ENCODE peak calls at places on chromosomes 11 and 22, in four cellular contexts. N is K562, K is GM12878, H is HepG2. O is an unnamed sample.

GRCh38 chr11:45383229-45383628 is 97.1 kb upstream of the SYT13 start:
- DNase-seq in K (no peak), H (no peak), N (no peak), O (no peak)

GRCh38 chr22:35742342-35743100 is 24.8 kb downstream of the APOL5 start:
- DNase-seq in K (no peak), H (no peak), N (peak), O (peak)

GRCh38 chr11:77993902-77994301 is 566 bp downstream of the INTS4 start:
- DNase-seq in K (no peak), N (no peak), H (no peak), O (no peak)

GRCh38 chr22:35292786-35293185 is 6.9 kb upstream of the TOM1 start:
- DNase-seq in K (no peak), N (no peak), H (no peak), O (no peak)

GRCh38 chr11:76620471-76620870 is 50.1 kb downstream of the LRRC32 start:
- DNase-seq in K (no peak), N (no peak), H (no peak), O (no peak)

GRCh38 chr11:77110836-77111235 is 8.2 kb downstream of the OMP start:
- DNase-seq in H (no peak), N (no peak), K (no peak), O (no peak)

GRCh38 chr22:25084405-25085107 is 115.1 kb upstream of the CRYBB3 start:
- DNase-seq in N (no peak), H (no peak), K (no peak), O (no peak)

GRCh38 chr22:24588756-24589481 is 4.0 kb downstream of the LRRC75B start:
- DNase-seq in N (no peak), K (no peak), H (no peak), O (no peak)

GRCh38 chr22:35549338-35549737 is 8.7 kb downstream of the RASD2 start:
- DNase-seq in K (no peak), H (no peak), N (no peak), O (no peak)

GRCh38 chr11:70503878-70504240 is 105.5 kb downstream of the CTTN start:
- DNase-seq in N (no peak), K (no peak), H (no peak), O (no peak)

GRCh38 chr11:106242723-106243405 is 165.4 kb downstream of the AASDHPPT start:
- DNase-seq in H (no peak), N (no peak), K (no peak), O (no peak)

GRCh38 chr11:115425243-115425642 is 79.0 kb downstream of the CADM1 start:
- DNase-seq in K (no peak), N (no peak), H (no peak), O (no peak)

GRCh38 chr11:10307411-10308207 is 2.7 kb downstream of the ADM start:
- DNase-seq in K (peak), H (peak), N (peak), O (peak)

GRCh38 chr11:110028904-110029303 is 64.3 kb upstream of the ZC3H12C start:
- DNase-seq in H (no peak), N (no peak), K (peak), O (no peak)

GRCh38 chr22:30754971-30755759 is 60.5 kb downstream of the OSBP2 start:
- DNase-seq in K (no peak), N (peak), H (peak), O (peak)

GRCh38 chr11:76123243-76123642 is 83.1 kb downstream of the WNT11 start:
- DNase-seq in N (no peak), K (no peak), H (no peak), O (no peak)

GRCh38 chr11:10638285-10638684 is 55.3 kb downstream of the IRAG1 start:
- DNase-seq in K (no peak), H (no peak), N (no peak), O (no peak)

GRCh38 chr11:130816941-130817607 is 99.2 kb downstream of the SNX19 start:
- DNase-seq in K (no peak), H (no peak), N (no peak), O (no peak)

GRCh38 chr11:123504401-123504800 is 74.3 kb downstream of the GRAMD1B start:
- DNase-seq in K (no peak), H (no peak), N (no peak), O (no peak)

GRCh38 chr11:71946144-71946571 is 17.3 kb downstream of the RNF121 start:
- DNase-seq in K (no peak), H (peak), N (no peak), O (no peak)

GRCh38 chr11:57321996-57322880 is 2.5 kb downstream of the TNKS1BP1 start:
- DNase-seq in N (peak), K (no peak), H (peak), O (peak)

DNA sequence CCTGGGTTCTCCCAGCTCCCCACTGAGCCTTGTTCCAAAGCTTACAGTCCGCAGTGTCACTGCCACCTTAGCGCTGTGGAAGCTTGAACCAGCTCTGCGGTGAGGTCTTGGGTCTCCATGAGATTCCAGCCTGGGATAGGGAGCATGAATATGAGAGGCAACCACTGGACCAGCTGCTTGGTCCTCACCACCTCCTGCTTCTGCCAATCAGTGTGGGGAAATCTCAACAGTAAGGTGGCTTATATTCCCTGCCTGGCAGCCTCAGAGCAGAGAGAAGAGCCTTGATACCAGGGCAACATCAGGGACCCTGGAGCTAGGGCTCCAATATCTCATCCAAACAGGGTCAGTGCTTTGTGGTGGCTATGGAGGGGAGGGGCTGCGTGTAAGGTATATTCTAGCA is 912 bp downstream of the CD44 start:
- DNase-seq in N (no peak), K (no peak), H (no peak), O (no peak)
- TF ChIP-seq TARDBP in N (no peak), K (no peak), H (no peak), O (no peak)

GRCh38 chr11:47259178-47259977 is 1.6 kb downstream of the NR1H3 start:
- DNase-seq in K (no peak), N (peak), H (peak), O (peak)
- TF ChIP-seq FOXK2 in K (no peak), N (no peak), H (no peak), O (no peak)

DNA sequence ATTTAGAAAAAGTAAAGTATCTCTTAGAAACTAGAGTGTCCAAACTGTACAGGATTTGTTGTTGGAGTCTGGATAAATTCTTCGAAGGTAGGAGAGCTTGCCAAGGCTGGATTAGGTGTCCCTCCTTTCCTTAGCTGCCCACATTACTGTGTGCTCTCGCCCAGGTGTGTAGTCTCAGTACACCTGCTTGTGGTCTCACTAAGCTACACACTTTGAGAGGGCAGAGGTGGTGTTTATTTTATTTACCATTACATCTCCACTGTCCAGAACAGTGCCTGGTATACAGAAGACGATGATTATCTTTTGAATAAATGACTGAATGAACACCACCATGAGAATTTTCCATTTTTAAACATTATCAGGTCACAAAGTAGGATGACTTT is 36.5 kb downstream of the VSIG10L2 start:
- DNase-seq in N (no peak), H (no peak), K (no peak), O (no peak)
- TF ChIP-seq BHLHE40 in N (no peak), H (no peak), K (no peak), O (no peak)

GRCh38 chr22:49360746-49361145 is 466.9 kb downstream of the BRD1 start:
- DNase-seq in K (no peak), H (no peak), N (no peak), O (no peak)

GRCh38 chr22:49361164-49361563 is 466.5 kb downstream of the BRD1 start:
- DNase-seq in K (no peak), N (no peak), H (no peak), O (no peak)

GRCh38 chr22:49358041-49358440 is 469.6 kb downstream of the BRD1 start:
- DNase-seq in K (no peak), N (no peak), H (no peak), O (no peak)

GRCh38 chr22:49356428-49356827 is 471.2 kb downstream of the BRD1 start:
- DNase-seq in H (no peak), K (no peak), N (no peak), O (no peak)

DNA sequence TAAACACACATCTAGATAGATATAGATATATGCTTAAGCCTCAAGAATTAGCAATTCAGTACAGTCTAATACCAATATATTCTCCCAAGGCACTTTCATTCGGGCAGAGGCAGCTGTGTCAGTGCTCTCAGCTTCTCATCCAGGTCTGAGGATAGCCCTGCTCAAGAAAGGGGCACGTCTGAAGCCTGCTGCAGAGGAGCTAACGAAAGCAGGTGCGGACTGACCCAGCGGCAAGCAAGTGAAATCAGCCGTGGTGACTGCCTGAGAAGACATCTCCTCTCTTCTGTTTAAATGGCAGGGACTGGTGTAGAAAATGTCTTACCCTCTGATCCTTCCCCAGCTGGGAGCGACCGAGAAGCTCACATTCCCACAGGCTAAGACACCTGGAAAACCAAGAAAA is 468.6 kb downstream of the BRD1 start:
- DNase-seq in N (no peak), H (no peak), K (no peak), O (no peak)
- TF ChIP-seq TARDBP in N (no peak), H (no peak), K (no peak), O (no peak)

GRCh38 chr11:28798286-28798685 is 690.1 kb downstream of the METTL15 start:
- DNase-seq in K (no peak), N (no peak), H (no peak), O (no peak)
- TF ChIP-seq FOXK2 in K (no peak), N (no peak), H (no peak), O (no peak)

GRCh38 chr22:43420991-43421665 is 9.3 kb downstream of the MPPED1 start:
- DNase-seq in H (no peak), N (no peak), K (no peak), O (no peak)

GRCh38 chr22:43418079-43418825 is 6.4 kb downstream of the MPPED1 start:
- DNase-seq in N (no peak), H (no peak), K (no peak), O (no peak)

GRCh38 chr22:43421914-43422615 is 10.3 kb downstream of the MPPED1 start:
- DNase-seq in K (no peak), N (no peak), H (no peak), O (no peak)

GRCh38 chr22:43417555-43417954 is 5.7 kb downstream of the MPPED1 start:
- DNase-seq in K (no peak), N (no peak), H (no peak), O (no peak)

DNA sequence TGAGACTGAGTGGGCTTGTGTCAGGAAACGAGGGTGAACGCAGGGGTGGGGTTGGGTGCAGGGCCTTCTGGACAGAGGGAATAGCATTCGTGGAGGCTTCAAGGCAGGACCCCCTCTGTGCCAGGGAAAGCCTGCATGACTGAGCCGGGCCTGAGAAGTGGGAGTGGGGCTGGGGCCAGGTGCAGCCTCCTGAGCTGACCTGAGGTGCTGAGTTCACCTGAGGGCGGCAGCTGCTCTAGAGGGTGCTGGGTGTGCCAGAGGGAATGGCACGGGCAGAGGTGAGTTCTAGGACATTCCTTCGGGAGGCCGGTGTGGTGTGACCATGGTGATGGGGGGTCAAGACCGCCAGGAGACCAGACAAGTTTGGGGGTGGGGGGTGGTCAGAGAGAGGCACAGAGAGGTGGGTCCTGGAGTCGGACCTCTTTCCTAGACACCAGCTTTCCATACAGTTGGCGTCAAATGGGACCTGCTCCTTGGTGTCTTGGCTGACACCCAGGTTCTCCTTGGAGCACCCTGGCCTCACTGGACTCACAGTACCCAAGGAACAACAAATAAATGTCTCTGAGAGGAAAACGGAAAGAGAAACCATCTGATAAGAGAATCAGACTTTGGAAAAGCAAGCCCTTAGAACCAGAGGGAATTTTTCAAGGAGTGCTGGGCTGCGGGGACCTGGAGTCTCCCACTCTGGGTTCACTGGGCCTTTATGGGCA is 7.7 kb downstream of the MPPED1 start:
- DNase-seq in K (no peak), H (no peak), N (no peak), O (no peak)
- TF ChIP-seq BHLHE40 in K (no peak), H (no peak), N (no peak), O (no peak)